ENCODE peak calls at places on chromosome 9, in six cellular contexts. One of them, this sample, is unnamed.

GRCh38 chr9:33025572-33026347 is 687 bp downstream of the DNAJA1 start:
- DNase-seq in mucosa of descending colon: peak
- DNase-seq in uterus: peak
- DNase-seq in dorsolateral prefrontal cortex: peak
- DNase-seq in brain microvascular endothelial cell: peak
- DNase-seq in astrocyte of the spinal cord: peak
- DNase-seq in this sample: peak

GRCh38 chr9:79883073-79883645 is 311.4 kb downstream of the TLE4 start:
- DNase-seq in brain microvascular endothelial cell: no peak
- DNase-seq in astrocyte of the spinal cord: no peak
- DNase-seq in dorsolateral prefrontal cortex: no peak
- DNase-seq in mucosa of descending colon: no peak
- DNase-seq in uterus: no peak
- DNase-seq in this sample: no peak

GRCh38 chr9:111483419-111483861 is 743 bp downstream of the ECPAS start:
- DNase-seq in uterus: no peak
- DNase-seq in brain microvascular endothelial cell: no peak
- DNase-seq in mucosa of descending colon: peak
- DNase-seq in dorsolateral prefrontal cortex: peak
- DNase-seq in astrocyte of the spinal cord: peak
- DNase-seq in this sample: no peak

GRCh38 chr9:133122935-133123611 is 2.0 kb upstream of the RALGDS start:
- DNase-seq in astrocyte of the spinal cord: no peak
- DNase-seq in uterus: peak
- DNase-seq in mucosa of descending colon: peak
- DNase-seq in dorsolateral prefrontal cortex: no peak
- DNase-seq in brain microvascular endothelial cell: peak
- DNase-seq in this sample: peak

GRCh38 chr9:90891656-90892055 is 90.0 kb downstream of the SYK start:
- DNase-seq in mucosa of descending colon: no peak
- DNase-seq in brain microvascular endothelial cell: no peak
- DNase-seq in dorsolateral prefrontal cortex: no peak
- DNase-seq in astrocyte of the spinal cord: no peak
- DNase-seq in uterus: no peak
- DNase-seq in this sample: no peak

GRCh38 chr9:20312732-20313131 is 309.6 kb downstream of the MLLT3 start:
- DNase-seq in uterus: no peak
- DNase-seq in astrocyte of the spinal cord: peak
- DNase-seq in mucosa of descending colon: no peak
- DNase-seq in dorsolateral prefrontal cortex: no peak
- DNase-seq in brain microvascular endothelial cell: peak
- DNase-seq in this sample: peak

GRCh38 chr9:118567861-118568260 is 801.4 kb downstream of the BRINP1 start:
- DNase-seq in astrocyte of the spinal cord: no peak
- DNase-seq in brain microvascular endothelial cell: no peak
- DNase-seq in mucosa of descending colon: no peak
- DNase-seq in dorsolateral prefrontal cortex: no peak
- DNase-seq in uterus: no peak
- DNase-seq in this sample: peak

GRCh38 chr9:14097215-14097614 is 216.7 kb downstream of the NFIB start:
- DNase-seq in dorsolateral prefrontal cortex: no peak
- DNase-seq in astrocyte of the spinal cord: peak
- DNase-seq in brain microvascular endothelial cell: peak
- DNase-seq in mucosa of descending colon: no peak
- DNase-seq in uterus: no peak
- DNase-seq in this sample: peak

GRCh38 chr9:132575005-132575609 is 7.3 kb upstream of the BARHL1 start:
- DNase-seq in dorsolateral prefrontal cortex: peak
- DNase-seq in brain microvascular endothelial cell: peak
- DNase-seq in astrocyte of the spinal cord: peak
- DNase-seq in uterus: no peak
- DNase-seq in mucosa of descending colon: peak
- DNase-seq in this sample: peak

GRCh38 chr9:690517-691111 is 150.9 kb upstream of the DMRT1 start:
- DNase-seq in brain microvascular endothelial cell: no peak
- DNase-seq in astrocyte of the spinal cord: no peak
- DNase-seq in dorsolateral prefrontal cortex: no peak
- DNase-seq in mucosa of descending colon: no peak
- DNase-seq in uterus: no peak
- DNase-seq in this sample: no peak

GRCh38 chr9:122498883-122499288 is 11.7 kb upstream of the OR1J2 start:
- DNase-seq in astrocyte of the spinal cord: peak
- DNase-seq in mucosa of descending colon: no peak
- DNase-seq in uterus: no peak
- DNase-seq in dorsolateral prefrontal cortex: no peak
- DNase-seq in brain microvascular endothelial cell: peak
- DNase-seq in this sample: peak

GRCh38 chr9:117725426-117725887 is 21.3 kb downstream of the TLR4 start:
- DNase-seq in mucosa of descending colon: no peak
- DNase-seq in astrocyte of the spinal cord: no peak
- DNase-seq in uterus: no peak
- DNase-seq in brain microvascular endothelial cell: no peak
- DNase-seq in dorsolateral prefrontal cortex: no peak
- DNase-seq in this sample: peak

DNA sequence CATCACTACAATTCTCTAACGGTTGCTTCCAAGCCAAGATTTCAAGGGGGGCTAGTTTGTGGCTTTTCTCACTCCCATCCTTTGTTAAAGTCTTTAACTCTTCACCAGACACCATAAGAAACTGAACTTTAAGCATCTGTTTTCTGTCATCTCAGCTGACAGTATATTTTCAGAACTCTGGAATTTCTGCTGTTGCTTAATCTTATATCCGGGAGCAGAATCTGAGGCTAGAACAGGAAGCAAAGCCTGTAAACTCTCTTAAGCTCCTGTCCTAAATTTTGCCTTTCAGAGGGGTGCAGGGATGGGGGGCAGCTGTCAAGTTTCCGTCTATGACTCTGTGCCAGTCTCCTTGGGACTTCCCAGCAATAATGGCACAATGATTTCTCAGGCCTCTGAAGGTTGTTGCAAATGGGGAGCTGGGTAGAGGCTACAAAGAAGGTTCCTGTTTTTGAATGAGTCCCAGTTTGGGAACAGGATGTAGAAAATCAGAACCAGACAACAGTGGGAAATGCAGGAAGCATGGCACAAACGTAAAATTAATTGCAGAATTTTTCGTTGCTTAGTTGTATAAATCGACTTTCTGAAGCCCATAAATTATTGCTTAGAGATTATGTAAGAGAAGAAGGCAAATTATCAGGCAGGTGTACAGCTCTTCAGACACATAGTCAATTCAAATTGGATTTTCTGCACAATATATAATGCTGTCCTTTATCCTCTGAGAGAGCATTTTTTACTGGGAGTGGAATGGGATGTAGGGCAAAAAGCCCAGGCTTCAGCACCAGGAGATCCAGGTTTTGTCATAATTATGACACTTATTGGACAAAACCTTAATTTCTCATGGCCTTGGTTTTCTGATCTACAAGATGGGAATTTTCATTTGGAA is 430.9 kb downstream of the DMAC1 start:
- DNase-seq in brain microvascular endothelial cell: no peak
- DNase-seq in mucosa of descending colon: no peak
- DNase-seq in dorsolateral prefrontal cortex: no peak
- DNase-seq in uterus: no peak
- DNase-seq in astrocyte of the spinal cord: no peak
- DNase-seq in this sample: peak
- H3K4me3 ChIP-seq in brain microvascular endothelial cell: no peak
- H3K4me3 ChIP-seq in mucosa of descending colon: no peak
- H3K4me3 ChIP-seq in dorsolateral prefrontal cortex: no peak
- H3K4me3 ChIP-seq in uterus: no peak
- H3K4me3 ChIP-seq in astrocyte of the spinal cord: no peak
- H3K4me3 ChIP-seq in this sample: no peak

GRCh38 chr9:23841304-23841703 is 15.3 kb upstream of the ELAVL2 start:
- DNase-seq in dorsolateral prefrontal cortex: no peak
- DNase-seq in astrocyte of the spinal cord: no peak
- DNase-seq in brain microvascular endothelial cell: no peak
- DNase-seq in uterus: no peak
- DNase-seq in mucosa of descending colon: no peak
- DNase-seq in this sample: no peak

DNA sequence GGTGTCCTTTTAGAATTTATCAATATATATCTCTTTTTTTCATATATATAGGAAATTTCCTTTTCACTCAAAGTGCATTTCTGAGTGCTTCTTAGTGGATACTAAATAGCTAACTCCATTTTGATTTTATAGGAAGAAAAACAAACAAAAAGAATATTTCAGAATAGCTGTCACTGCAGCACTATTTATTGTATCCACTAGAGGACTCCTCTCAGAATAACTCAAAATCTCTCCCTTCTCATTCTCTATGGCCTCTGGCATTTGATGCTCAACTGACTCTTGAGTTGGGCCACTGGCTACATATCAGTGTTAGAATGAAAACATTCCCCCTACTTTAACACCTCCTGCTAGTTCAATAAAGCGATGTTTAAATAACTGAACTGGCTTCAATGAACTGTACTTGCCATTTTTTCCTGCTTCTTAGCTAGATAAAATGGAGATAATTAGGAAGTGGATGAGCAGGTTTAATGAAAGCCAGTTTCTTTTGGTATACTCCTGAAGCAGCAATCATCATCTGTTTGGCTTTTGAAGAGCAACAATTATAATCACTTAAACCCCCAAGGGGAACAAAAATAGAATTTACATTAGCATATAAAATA is 16.6 kb upstream of the ELAVL2 start:
- DNase-seq in brain microvascular endothelial cell: no peak
- DNase-seq in uterus: no peak
- DNase-seq in dorsolateral prefrontal cortex: no peak
- DNase-seq in astrocyte of the spinal cord: no peak
- DNase-seq in mucosa of descending colon: no peak
- DNase-seq in this sample: no peak
- TF ChIP-seq CTCF in brain microvascular endothelial cell: no peak
- TF ChIP-seq CTCF in uterus: no peak
- TF ChIP-seq CTCF in dorsolateral prefrontal cortex: no peak
- TF ChIP-seq CTCF in astrocyte of the spinal cord: peak
- TF ChIP-seq CTCF in mucosa of descending colon: no peak
- TF ChIP-seq CTCF in this sample: no peak

GRCh38 chr9:129037767-129038098 is 1.3 kb downstream of the MIGA2 start:
- DNase-seq in uterus: no peak
- DNase-seq in mucosa of descending colon: no peak
- DNase-seq in dorsolateral prefrontal cortex: no peak
- DNase-seq in astrocyte of the spinal cord: no peak
- DNase-seq in brain microvascular endothelial cell: no peak
- DNase-seq in this sample: peak
- H3K4me3 ChIP-seq in uterus: peak
- H3K4me3 ChIP-seq in mucosa of descending colon: no peak
- H3K4me3 ChIP-seq in dorsolateral prefrontal cortex: peak
- H3K4me3 ChIP-seq in astrocyte of the spinal cord: no peak
- H3K4me3 ChIP-seq in brain microvascular endothelial cell: peak
- H3K4me3 ChIP-seq in this sample: peak

DNA sequence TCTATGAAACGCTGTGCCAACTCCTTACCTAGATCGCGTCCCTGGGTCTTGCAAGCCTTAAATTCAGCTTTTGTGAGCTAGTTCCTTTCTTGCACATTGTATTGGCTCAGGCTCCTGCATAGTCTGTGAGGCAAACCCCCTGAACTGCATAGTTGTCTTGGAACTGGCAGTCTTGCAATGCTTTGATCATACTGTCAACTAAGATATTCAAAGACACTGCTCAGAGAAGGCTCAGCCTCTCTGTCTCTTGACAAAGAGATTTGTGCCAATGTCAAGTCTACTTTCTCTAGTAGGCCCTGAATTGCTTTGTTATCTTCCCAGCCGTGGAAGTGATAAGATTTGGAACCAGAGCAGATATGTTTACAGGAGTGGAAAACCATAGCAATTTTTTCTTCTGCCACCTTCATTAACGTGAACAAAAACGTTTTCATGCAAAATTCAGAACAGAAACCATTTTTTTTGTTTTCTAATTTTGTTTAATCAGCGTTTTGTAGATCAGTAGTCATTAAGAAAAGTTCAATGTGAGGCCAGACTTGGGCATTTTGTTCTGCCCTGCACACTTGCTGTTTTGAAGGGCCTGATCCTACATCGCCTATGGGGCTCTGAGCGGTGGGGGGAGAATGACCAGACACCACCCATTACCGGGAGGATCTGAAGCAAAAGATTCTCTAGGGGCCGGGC is 27.6 kb upstream of the ENTREP1 start:
- DNase-seq in dorsolateral prefrontal cortex: no peak
- DNase-seq in mucosa of descending colon: no peak
- DNase-seq in uterus: no peak
- DNase-seq in brain microvascular endothelial cell: no peak
- DNase-seq in astrocyte of the spinal cord: no peak
- DNase-seq in this sample: no peak
- TF ChIP-seq CTCF in dorsolateral prefrontal cortex: no peak
- TF ChIP-seq CTCF in mucosa of descending colon: no peak
- TF ChIP-seq CTCF in uterus: no peak
- TF ChIP-seq CTCF in brain microvascular endothelial cell: no peak
- TF ChIP-seq CTCF in astrocyte of the spinal cord: no peak
- TF ChIP-seq CTCF in this sample: no peak

GRCh38 chr9:136343121-136343883 is 16.0 kb downstream of the GPSM1 start:
- DNase-seq in dorsolateral prefrontal cortex: no peak
- DNase-seq in brain microvascular endothelial cell: no peak
- DNase-seq in astrocyte of the spinal cord: no peak
- DNase-seq in mucosa of descending colon: no peak
- DNase-seq in uterus: no peak
- DNase-seq in this sample: no peak
- H3K4me3 ChIP-seq in dorsolateral prefrontal cortex: no peak
- H3K4me3 ChIP-seq in brain microvascular endothelial cell: no peak
- H3K4me3 ChIP-seq in astrocyte of the spinal cord: no peak
- H3K4me3 ChIP-seq in mucosa of descending colon: no peak
- H3K4me3 ChIP-seq in uterus: no peak
- H3K4me3 ChIP-seq in this sample: no peak